ENCODE peak calls at places on chromosomes 5 and 9, in ten cellular contexts. T, S, J, W, F, V, E, X, O and B are unnamed samples.

GRCh38 chr9:13444272-13444608 is 164.7 kb upstream of the MPDZ start:
- DNase-seq in X (no peak), F (no peak), V (no peak), W (no peak), E (no peak), J (no peak), O (no peak), S (no peak), T (no peak), B (no peak)

GRCh38 chr9:94083384-94083783 is 880 bp upstream of the PTPDC1 start:
- DNase-seq in F (no peak), X (peak), E (no peak), O (peak), W (no peak), V (peak), J (no peak), S (peak), T (no peak), B (no peak)

GRCh38 chr5:34517249-34517648 is 138.9 kb upstream of the RAI14 start:
- DNase-seq in E (peak), T (no peak), X (peak), F (no peak), S (peak), O (no peak), J (no peak), V (peak), W (no peak), B (peak)

GRCh38 chr9:129141066-129142041 is 30.1 kb downstream of the PTPA start:
- DNase-seq in T (peak), W (peak), S (peak), E (peak), V (peak), X (peak), J (no peak), F (peak), O (peak), B (peak)

GRCh38 chr9:99255651-99256050 is 33.6 kb downstream of the SEC61B start:
- DNase-seq in V (no peak), W (no peak), S (no peak), E (no peak), O (no peak), F (no peak), X (no peak), J (no peak), T (no peak), B (no peak)

GRCh38 chr5:23367863-23368262 is 139.5 kb upstream of the PRDM9 start:
- DNase-seq in S (no peak), J (no peak), W (no peak), F (no peak), T (no peak), V (peak), E (peak), X (no peak), O (no peak), B (no peak)

GRCh38 chr5:36243653-36244052 is 1.9 kb upstream of the NADK2 start:
- DNase-seq in E (no peak), J (no peak), X (no peak), F (no peak), V (no peak), T (no peak), W (no peak), O (no peak), S (no peak), B (no peak)

GRCh38 chr9:4849364-4849763 is 56.6 kb downstream of the RCL1 start:
- DNase-seq in E (no peak), O (no peak), W (no peak), J (no peak), S (no peak), T (no peak), V (no peak), F (no peak), X (no peak), B (no peak)

GRCh38 chr5:51902512-51902911 is 519.3 kb downstream of the ISL1 start:
- DNase-seq in T (no peak), W (no peak), J (no peak), E (no peak), S (no peak), O (no peak), X (no peak), F (no peak), V (no peak), B (no peak)

GRCh38 chr5:103674739-103675138 is 112.2 kb upstream of the NUDT12 start:
- DNase-seq in V (peak), T (no peak), W (no peak), F (no peak), E (no peak), J (no peak), S (peak), X (peak), O (no peak), B (no peak)

GRCh38 chr5:134139377-134139851 is 24.9 kb downstream of the TCF7 start:
- DNase-seq in V (no peak), W (no peak), O (no peak), T (peak), F (no peak), E (no peak), J (no peak), S (no peak), X (no peak), B (no peak)

GRCh38 chr5:143116817-143117216 is 286.7 kb downstream of the NR3C1 start:
- DNase-seq in J (no peak), E (no peak), S (no peak), F (no peak), O (no peak), X (no peak), V (no peak), W (no peak), T (no peak), B (no peak)

GRCh38 chr5:143119881-143120341 is 283.6 kb downstream of the NR3C1 start:
- DNase-seq in T (no peak), E (no peak), F (no peak), W (no peak), V (no peak), O (no peak), J (no peak), X (no peak), S (no peak), B (no peak)

GRCh38 chr5:143119301-143119769 is 284.2 kb downstream of the NR3C1 start:
- DNase-seq in O (no peak), E (no peak), S (no peak), F (no peak), X (no peak), J (no peak), W (no peak), T (no peak), V (no peak), B (no peak)

GRCh38 chr5:143117821-143118220 is 285.7 kb downstream of the NR3C1 start:
- DNase-seq in W (no peak), E (no peak), V (no peak), S (no peak), J (no peak), T (no peak), X (no peak), O (no peak), F (no peak), B (no peak)

DNA sequence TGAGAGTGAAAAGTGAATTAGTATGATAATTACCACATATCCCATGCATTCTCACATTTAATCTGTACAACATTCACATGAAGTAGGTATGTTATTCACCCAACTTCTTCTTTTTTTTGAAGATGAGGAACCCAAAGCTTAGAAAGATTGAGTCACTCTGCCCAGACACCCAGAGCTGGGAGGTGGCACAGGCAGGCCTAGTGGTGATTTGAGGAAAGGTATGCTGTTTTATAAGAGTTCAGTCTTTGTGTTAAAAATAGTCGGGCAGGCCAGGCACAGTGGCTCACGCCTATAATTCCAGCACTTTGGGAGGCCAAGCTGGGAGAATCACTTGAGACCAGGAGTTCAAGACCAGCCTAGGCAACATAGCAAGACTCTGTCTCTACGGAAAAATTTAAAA is 285.3 kb downstream of the NR3C1 start:
- DNase-seq in X (no peak), V (no peak), J (no peak), E (peak), W (no peak), S (no peak), O (no peak), T (no peak), F (no peak), B (peak)
- TF ChIP-seq CTCF in X (no peak), V (no peak), J (no peak), E (peak), W (no peak), S (no peak), O (no peak), T (no peak), F (no peak), B (no peak)

GRCh38 chr5:27733242-27733641 is 694.9 kb upstream of the CDH9 start:
- DNase-seq in J (no peak), S (no peak), F (no peak), X (no peak), E (no peak), V (no peak), O (no peak), T (no peak), W (no peak), B (no peak)

GRCh38 chr5:27727254-27727653 is 688.9 kb upstream of the CDH9 start:
- DNase-seq in O (no peak), J (no peak), E (no peak), W (no peak), V (no peak), F (no peak), X (no peak), T (no peak), S (no peak), B (no peak)
- H3K4me3 ChIP-seq in O (no peak), J (no peak), E (no peak), W (no peak), V (no peak), F (no peak), X (no peak), T (no peak), S (no peak), B (no peak)

DNA sequence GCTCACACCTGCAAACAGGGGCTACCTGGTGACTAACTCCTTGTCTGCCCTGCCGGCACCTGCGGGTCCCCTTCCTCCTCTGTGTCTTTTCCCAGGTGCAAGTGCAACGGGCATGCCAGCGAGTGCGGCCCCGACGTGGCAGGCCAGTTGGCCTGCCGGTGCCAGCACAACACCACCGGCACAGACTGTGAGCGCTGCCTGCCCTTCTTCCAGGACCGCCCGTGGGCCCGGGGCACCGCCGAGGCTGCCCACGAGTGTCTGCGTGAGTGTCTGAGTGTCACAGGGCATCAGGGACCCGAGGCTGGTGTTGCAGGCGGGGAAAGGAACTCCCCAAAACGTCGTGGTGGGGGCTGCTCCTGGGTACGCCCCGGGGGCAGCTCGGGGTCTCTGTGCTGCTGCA is 27.1 kb downstream of the LAMC3 start:
- DNase-seq in W (no peak), X (no peak), O (no peak), F (no peak), V (no peak), J (no peak), T (no peak), S (no peak), E (no peak), B (no peak)
- TF ChIP-seq CTCF in W (no peak), X (no peak), O (no peak), F (no peak), V (no peak), J (no peak), T (no peak), S (no peak), E (no peak), B (no peak)

DNA sequence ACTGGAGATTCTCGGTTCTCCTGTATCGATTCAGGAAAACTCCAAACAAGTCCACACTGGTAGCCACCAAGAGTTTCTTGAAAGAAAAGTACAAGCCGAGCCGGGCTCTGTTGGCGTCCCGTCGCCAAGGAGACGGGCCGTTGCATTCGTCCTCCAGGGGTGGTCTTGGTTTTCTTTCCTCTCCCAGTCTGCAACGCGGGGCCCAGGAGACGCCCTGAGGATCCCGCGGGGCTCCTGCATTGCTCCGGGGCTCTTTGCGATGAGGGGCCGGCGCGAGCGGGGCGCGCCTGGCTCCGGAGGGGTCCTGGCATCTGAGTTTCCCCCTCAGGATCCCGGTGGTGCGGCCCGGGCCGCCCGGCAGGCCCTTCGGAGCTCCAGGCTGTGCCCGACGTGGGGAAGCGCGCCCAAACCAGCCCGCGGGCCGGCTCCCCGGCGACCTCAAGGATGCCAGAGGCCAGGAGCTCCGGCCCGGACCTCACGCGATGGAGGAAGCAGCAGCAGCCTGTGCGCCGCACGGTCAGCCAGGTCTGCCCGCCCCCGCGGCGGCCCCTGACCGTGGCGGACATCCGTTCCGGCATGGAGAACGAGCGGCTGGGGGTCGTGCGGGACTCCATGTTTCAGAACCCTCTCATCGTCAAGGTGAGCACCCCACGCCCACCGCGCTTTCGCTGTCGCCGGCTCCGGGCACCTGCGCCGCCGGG is at the start of gene CFAP77:
- DNase-seq in T (no peak), X (peak), W (peak), O (peak), F (peak), E (peak), V (peak), S (peak), J (peak), B (peak)
- H3K4me3 ChIP-seq in T (peak), X (peak), W (peak), O (no peak), F (peak), E (peak), V (peak), S (peak), J (peak), B (peak)

GRCh38 chr5:78221467-78221866 is 73.0 kb downstream of the AP3B1 start:
- DNase-seq in S (no peak), J (no peak), X (no peak), V (no peak), T (no peak), O (no peak), E (no peak), F (no peak), W (no peak), B (no peak)

GRCh38 chr5:78224358-78224757 is 70.1 kb downstream of the AP3B1 start:
- DNase-seq in J (no peak), X (no peak), F (no peak), E (no peak), W (no peak), T (no peak), V (no peak), O (no peak), S (no peak), B (no peak)

GRCh38 chr5:78221964-78222451 is 72.5 kb downstream of the AP3B1 start:
- DNase-seq in V (peak), E (peak), O (peak), T (no peak), S (peak), J (peak), W (no peak), F (peak), X (peak), B (peak)
- TF ChIP-seq CTCF in V (peak), E (no peak), O (peak), T (no peak), S (peak), J (peak), W (no peak), F (no peak), X (peak), B (no peak)

GRCh38 chr5:171750316-171750788 is 35.3 kb upstream of the SMIM23 start:
- DNase-seq in F (peak), S (peak), O (peak), X (peak), V (peak), T (peak), J (peak), W (peak), E (peak), B (peak)
- H3K4me3 ChIP-seq in F (no peak), S (no peak), O (no peak), X (no peak), V (no peak), T (no peak), J (no peak), W (no peak), E (no peak), B (no peak)

GRCh38 chr5:3202570-3202969 is 393.1 kb upstream of the IRX1 start:
- DNase-seq in S (no peak), W (no peak), T (no peak), V (no peak), F (no peak), E (no peak), X (no peak), J (no peak), O (no peak), B (no peak)

GRCh38 chr5:3201941-3202340 is 393.7 kb upstream of the IRX1 start:
- DNase-seq in O (no peak), E (no peak), W (no peak), F (no peak), V (no peak), T (no peak), X (no peak), S (no peak), J (no peak), B (no peak)

GRCh38 chr5:3201121-3201520 is 394.5 kb upstream of the IRX1 start:
- DNase-seq in S (no peak), J (no peak), O (no peak), V (no peak), E (no peak), X (no peak), W (no peak), F (no peak), T (no peak), B (no peak)

GRCh38 chr5:3199941-3200340 is 395.7 kb upstream of the IRX1 start:
- DNase-seq in O (no peak), T (no peak), F (no peak), W (no peak), X (no peak), V (no peak), J (no peak), S (no peak), E (no peak), B (no peak)

GRCh38 chr5:3200356-3200755 is 395.3 kb upstream of the IRX1 start:
- DNase-seq in T (no peak), O (no peak), F (no peak), V (no peak), E (no peak), X (no peak), S (no peak), W (no peak), J (no peak), B (no peak)
- TF ChIP-seq CTCF in T (no peak), O (no peak), F (no peak), V (no peak), E (no peak), X (no peak), S (no peak), W (no peak), J (no peak), B (no peak)